ENCODE peak calls at places on chromosomes 3 and 15, in four cellular contexts. X, I, Z and S are unnamed samples.

GRCh38 chr3:100710355-100711198 is 1.3 kb downstream of the TFG start:
- DNase-seq in X (peak; percentile 41), I (peak; percentile 77), Z (no peak), S (peak; percentile 23)

GRCh38 chr3:197015790-197016705 is 13.6 kb downstream of the MELTF start:
- DNase-seq in X (no peak), I (no peak), Z (no peak), S (no peak)

GRCh38 chr3:175729466-175729865 is 870.3 kb downstream of the NAALADL2 start:
- DNase-seq in X (no peak), I (no peak), Z (no peak), S (no peak)

GRCh38 chr15:29102911-29103824 is 166.5 kb downstream of the NSMCE3 start:
- DNase-seq in X (peak; percentile 25), I (no peak), Z (no peak), S (no peak)

GRCh38 chr15:98570119-98570518 is 78.2 kb upstream of the IGF1R start:
- DNase-seq in X (no peak), I (no peak), Z (no peak), S (no peak)

GRCh38 chr3:188491276-188491687 is 337.3 kb downstream of the LPP start:
- DNase-seq in X (peak; percentile 38), I (peak; percentile 61), Z (no peak), S (no peak)

GRCh38 chr15:62739082-62739481 is 303.5 kb upstream of the TPM1 start:
- DNase-seq in X (no peak), I (peak; percentile 88), Z (no peak), S (no peak)

GRCh38 chr3:158106773-158107461 is 697 bp upstream of the SHOX2 start:
- DNase-seq in X (peak; percentile 7), I (no peak), Z (peak; percentile 16), S (no peak)

GRCh38 chr15:56052389-56053045 is 59.1 kb upstream of the NEDD4 start:
- DNase-seq in X (no peak), I (peak; percentile 68), Z (no peak), S (no peak)

GRCh38 chr3:43855674-43856299 is 165.0 kb downstream of the ABHD5 start:
- DNase-seq in X (peak; percentile 74), I (peak; percentile 56), Z (peak; percentile 46), S (no peak)

GRCh38 chr15:32856753-32857152 is 138.9 kb downstream of the GREM1 start:
- DNase-seq in X (no peak), I (peak; percentile 81), Z (no peak), S (no peak)

GRCh38 chr3:172707967-172708366 is 2.9 kb downstream of the NCEH1 start:
- DNase-seq in X (no peak), I (peak; percentile 86), Z (no peak), S (no peak)

GRCh38 chr3:106457278-106458210 is 588.7 kb upstream of the CBLB start:
- DNase-seq in X (no peak), I (peak; percentile 90), Z (no peak), S (peak; percentile 91)

GRCh38 chr3:190034446-190034845 is 86.3 kb downstream of the P3H2 start:
- DNase-seq in X (no peak), I (no peak), Z (no peak), S (no peak)

GRCh38 chr3:191342391-191342790 is 12.1 kb upstream of the UTS2B start:
- DNase-seq in X (no peak), I (no peak), Z (no peak), S (no peak)

DNA sequence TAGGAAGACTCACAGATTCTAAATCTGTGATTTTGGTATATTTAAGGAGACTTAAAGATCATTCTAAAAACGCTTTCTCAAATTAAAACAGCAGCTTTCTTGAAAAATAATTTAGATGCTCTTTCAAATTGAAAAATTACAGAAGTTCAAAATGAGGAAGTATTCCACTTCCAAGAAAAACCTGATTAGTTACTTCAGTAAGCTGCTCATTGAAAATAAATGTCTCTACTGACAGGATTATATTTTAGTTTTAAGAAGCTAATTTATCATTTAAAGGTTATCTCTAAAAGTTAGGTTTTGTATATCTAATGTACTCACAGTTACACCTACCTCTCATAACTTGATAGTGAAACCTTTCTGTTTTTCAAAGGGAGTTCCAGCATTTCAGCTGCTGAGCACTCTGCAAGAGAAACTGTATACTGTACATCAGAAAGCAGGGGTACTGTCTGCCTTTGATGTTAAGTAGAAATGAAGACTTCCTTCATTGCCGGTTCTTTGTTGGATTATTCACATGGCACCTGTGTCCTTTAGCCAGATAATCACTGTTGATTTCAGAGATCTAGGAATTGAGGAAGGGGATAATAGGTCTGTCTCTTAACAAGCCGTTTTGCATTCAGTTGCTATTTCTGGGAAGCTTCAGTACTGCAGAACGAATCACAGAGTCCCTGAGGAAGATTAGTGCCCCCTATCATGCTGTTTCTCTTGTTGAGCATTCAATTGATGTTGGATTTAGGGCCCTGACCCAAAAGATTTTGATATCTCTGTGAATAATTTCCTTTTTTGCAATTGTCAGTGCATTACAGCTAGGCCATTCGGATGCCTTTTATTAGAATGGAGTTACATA is 161.7 kb downstream of the TCF12 start:
- DNase-seq in X (no peak), I (no peak), Z (no peak), S (no peak)
- TF ChIP-seq CTCF in X (no peak), I (no peak), Z (no peak), S (no peak)

DNA sequence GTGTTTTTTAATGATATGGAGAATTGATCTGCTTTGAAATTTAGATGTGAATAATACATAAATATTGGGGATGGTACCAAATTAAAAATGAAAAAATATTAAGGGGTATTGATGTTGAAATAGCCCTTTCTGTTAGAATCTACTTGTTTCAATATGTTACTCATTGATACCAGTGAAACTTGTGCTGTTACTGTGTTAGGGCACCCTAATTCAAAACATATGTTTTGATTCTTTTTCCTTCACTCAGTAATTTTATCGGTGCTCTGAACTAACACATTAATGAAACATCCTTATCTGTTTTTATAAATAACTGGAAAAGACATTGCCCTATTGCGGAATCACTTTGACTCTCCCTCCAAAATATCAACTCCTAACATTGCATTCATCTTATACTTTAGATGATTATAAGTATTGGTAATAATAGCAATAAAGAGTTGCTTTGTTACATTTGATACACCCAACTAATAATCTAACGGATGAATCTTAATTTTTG is 52.0 kb upstream of the CCNB2 start:
- DNase-seq in X (no peak), I (no peak), Z (no peak), S (no peak)
- TF ChIP-seq POLR2A in X (no peak), I (no peak), Z (no peak), S (no peak)

DNA sequence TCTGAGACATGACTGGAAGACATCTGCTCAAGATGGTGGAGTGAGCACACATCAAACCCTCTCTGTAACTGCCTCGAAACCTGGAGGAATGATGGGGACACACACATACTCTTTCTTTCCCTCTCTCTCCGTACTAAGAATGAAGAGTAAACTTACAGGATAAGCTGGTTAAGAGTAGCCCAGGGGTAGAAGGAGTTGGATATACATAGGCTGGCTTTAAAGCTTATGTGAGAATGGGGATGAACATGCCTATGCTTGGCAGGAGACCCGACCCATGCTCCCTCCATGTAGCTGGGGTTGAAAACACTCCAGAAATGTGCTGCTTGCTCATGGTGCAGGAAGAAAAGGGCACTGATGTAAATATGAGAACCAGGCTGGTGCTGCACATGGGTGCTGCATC is 68.9 kb downstream of the IL20RB start:
- DNase-seq in X (no peak), I (no peak), Z (no peak), S (no peak)
- TF ChIP-seq CTCF in X (no peak), I (no peak), Z (no peak), S (no peak)

DNA sequence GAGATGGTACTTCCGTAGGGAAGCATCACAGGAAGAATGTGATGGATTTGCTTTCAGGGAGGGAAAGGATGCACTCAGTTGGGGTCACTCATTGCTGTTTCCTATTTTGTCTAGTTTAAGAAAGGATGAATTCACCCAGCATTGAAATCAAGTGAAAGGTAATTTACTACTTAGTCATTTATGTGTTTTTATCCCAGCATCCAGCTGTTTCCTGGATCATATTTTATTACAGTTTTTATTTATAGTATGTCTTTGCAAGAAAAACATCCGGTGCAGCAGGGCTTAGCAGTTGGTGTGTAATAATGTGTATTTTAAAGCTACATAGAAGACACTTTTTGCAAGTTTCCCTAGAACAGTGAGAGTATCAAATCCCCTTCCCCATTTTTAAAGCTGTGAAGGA is 37.4 kb upstream of the GOLGA8B start:
- DNase-seq in X (no peak), I (peak; percentile 14), Z (no peak), S (no peak)
- TF ChIP-seq POLR2A in X (no peak), I (no peak), Z (no peak), S (no peak)